ENCODE peak calls at places on chromosomes 11 and 22, in four cellular contexts. W, E, H and B are unnamed samples.

GRCh38 chr11:10309163-10310093 is 4.6 kb downstream of the ADM start:
- DNase-seq in W (peak), E (peak), H (peak), B (no peak)

GRCh38 chr11:7965386-7965785 is at the start of gene NLRP10:
- DNase-seq in W (no peak), E (peak), H (peak), B (no peak)

GRCh38 chr11:119759324-119759723 is 30.3 kb upstream of the NECTIN1 start:
- DNase-seq in W (no peak), E (peak), H (no peak), B (no peak)

GRCh38 chr11:60744114-60744513 is 12.6 kb upstream of the MS4A15 start:
- DNase-seq in W (no peak), E (no peak), H (no peak), B (no peak)

GRCh38 chr11:116225784-116226410 is 546.9 kb downstream of the BUD13 start:
- DNase-seq in W (no peak), E (no peak), H (no peak), B (no peak)

GRCh38 chr22:38564669-38565068 is 5.3 kb downstream of the DMC1 start:
- DNase-seq in W (no peak), E (no peak), H (no peak), B (no peak)

GRCh38 chr11:18463439-18463838 is 7.8 kb downstream of the LDHAL6A start:
- DNase-seq in W (no peak), E (no peak), H (no peak), B (no peak)

GRCh38 chr11:103222801-103223200 is 113.6 kb downstream of the DYNC2H1 start:
- DNase-seq in W (no peak), E (peak), H (no peak), B (no peak)

GRCh38 chr11:69801513-69802335 is 17.5 kb downstream of the FGF3 start:
- DNase-seq in W (peak), E (no peak), H (no peak), B (no peak)

GRCh38 chr11:35968386-35969088 is 24.7 kb downstream of the LDLRAD3 start:
- DNase-seq in W (no peak), E (no peak), H (no peak), B (no peak)

GRCh38 chr11:36376888-36377758 is 81.0 kb downstream of the PRR5L start:
- DNase-seq in W (peak), E (peak), H (no peak), B (no peak)

GRCh38 chr11:332651-333480 is 12.2 kb upstream of the IFITM3 start:
- DNase-seq in W (peak), E (no peak), H (no peak), B (no peak)

GRCh38 chr22:50722048-50722701 is 15.8 kb upstream of the ACR start:
- DNase-seq in W (no peak), E (no peak), H (no peak), B (no peak)

GRCh38 chr22:20251491-20251890 is 16.6 kb downstream of the RTN4R start:
- DNase-seq in W (no peak), E (no peak), H (no peak), B (no peak)

GRCh38 chr11:88849368-88849767 is 216.4 kb downstream of the GRM5 start:
- DNase-seq in W (no peak), E (peak), H (no peak), B (no peak)

GRCh38 chr11:132717824-132718223 is 814.5 kb downstream of the OPCML start:
- DNase-seq in W (no peak), E (no peak), H (no peak), B (no peak)

GRCh38 chr11:116882386-116882785 is 45.0 kb upstream of the APOA1 start:
- DNase-seq in W (no peak), E (peak), H (peak), B (no peak)

GRCh38 chr11:65900125-65900898 is at the start of gene FOSL1:
- DNase-seq in W (peak), E (peak), H (peak), B (peak)

GRCh38 chr11:32472226-32472625 is 36.9 kb upstream of the WT1 start:
- DNase-seq in W (no peak), E (no peak), H (no peak), B (no peak)

GRCh38 chr11:126165366-126166156 is 45.9 kb downstream of the RPUSD4 start:
- DNase-seq in W (no peak), E (no peak), H (no peak), B (no peak)

GRCh38 chr11:72685560-72686480 is 11.6 kb upstream of the PDE2A start:
- DNase-seq in W (no peak), E (no peak), H (no peak), B (no peak)

GRCh38 chr11:2975594-2975993 is 16.5 kb downstream of the NAP1L4 start:
- DNase-seq in W (peak), E (peak), H (no peak), B (no peak)

GRCh38 chr11:72433455-72434061 is 773 bp downstream of the CLPB start:
- DNase-seq in W (no peak), E (peak), H (no peak), B (no peak)

GRCh38 chr11:115409691-115410220 is 94.5 kb downstream of the CADM1 start:
- DNase-seq in W (no peak), E (peak), H (no peak), B (no peak)

GRCh38 chr11:127616171-127616570 is 615.6 kb upstream of the KIRREL3 start:
- DNase-seq in W (no peak), E (no peak), H (no peak), B (no peak)

DNA sequence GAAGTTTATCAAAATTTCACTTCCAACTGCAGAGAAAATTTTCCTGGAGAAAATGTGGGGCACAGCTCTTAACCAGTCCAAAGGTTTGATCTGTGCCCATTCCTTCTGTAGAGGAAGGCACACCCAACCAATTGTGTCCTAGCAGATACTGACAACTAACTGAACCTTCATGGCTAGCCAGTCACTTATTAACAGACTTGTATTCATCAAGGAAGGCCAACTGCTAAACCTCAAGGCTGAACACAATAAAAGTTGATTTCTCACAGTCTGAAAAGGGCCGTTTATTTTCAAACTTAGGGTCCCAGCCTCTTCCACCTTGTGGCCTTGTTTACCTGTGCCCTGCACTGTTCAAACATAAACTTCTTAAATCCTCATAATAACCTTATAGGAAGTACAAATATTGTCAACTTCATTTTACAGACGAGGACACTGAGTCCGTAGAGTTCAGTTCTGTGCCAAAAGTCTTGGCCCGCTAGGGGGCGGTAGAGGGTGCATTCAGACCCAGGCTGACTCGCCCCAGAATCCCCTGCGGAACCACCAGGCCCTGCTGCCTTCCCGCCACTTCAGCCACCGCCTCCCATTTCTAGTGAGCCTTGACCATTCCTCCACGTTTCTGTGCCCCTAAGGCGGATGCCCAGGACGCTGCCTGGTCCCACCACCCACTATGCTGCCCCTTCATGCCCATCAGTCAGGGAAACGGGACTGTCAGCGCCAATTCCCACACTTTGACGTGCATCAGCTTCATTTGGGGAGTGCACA is 19.3 kb downstream of the SYT13 start:
- DNase-seq in W (peak), E (no peak), H (no peak), B (no peak)
- TF ChIP-seq CTCF in W (peak), E (peak), H (no peak), B (peak)

DNA sequence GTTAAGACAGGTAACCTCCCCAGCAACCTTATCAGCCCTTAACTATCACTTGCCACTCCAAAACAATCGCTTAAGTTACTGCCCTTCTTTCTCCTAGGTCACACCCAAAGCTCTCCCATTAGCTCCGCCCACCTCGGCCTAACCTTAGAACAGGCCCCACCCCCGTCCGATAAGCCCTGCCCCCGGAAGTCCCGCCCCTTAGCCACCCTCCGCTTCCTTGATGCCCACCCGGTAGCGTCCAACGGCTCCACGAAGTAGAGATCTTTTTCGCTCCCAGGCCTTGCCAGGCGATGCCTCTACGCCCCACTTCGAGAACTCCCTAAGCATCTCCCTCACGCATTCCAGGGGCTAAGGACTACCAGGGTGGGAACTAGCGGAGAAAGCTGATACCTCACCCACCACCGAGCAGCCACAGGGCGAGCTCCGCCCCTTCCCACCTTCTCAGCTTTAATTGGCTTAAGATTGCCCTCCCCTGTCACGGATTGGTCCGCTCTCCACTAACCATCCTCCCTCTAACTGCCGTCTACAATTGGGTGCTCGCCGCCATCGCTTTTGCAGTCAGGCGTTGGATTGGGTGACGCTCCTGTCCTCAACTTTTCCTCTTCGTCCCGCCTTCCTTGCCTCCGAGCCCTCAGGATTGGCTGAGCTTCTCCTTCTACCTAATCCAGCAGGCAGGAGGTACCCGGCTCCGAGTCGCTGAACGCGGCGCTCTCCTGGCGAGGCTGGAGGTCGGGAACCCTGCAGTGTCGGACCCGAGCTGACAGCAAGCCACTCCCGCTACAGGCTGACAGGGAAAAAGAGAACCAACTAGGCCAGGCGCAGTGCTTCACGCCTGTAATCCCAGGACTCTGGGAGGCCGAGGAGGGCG is at the start of gene ZBTB3:
- DNase-seq in W (peak), E (peak), H (peak), B (peak)
- TF ChIP-seq CTCF in W (no peak), E (no peak), H (no peak), B (no peak)

DNA sequence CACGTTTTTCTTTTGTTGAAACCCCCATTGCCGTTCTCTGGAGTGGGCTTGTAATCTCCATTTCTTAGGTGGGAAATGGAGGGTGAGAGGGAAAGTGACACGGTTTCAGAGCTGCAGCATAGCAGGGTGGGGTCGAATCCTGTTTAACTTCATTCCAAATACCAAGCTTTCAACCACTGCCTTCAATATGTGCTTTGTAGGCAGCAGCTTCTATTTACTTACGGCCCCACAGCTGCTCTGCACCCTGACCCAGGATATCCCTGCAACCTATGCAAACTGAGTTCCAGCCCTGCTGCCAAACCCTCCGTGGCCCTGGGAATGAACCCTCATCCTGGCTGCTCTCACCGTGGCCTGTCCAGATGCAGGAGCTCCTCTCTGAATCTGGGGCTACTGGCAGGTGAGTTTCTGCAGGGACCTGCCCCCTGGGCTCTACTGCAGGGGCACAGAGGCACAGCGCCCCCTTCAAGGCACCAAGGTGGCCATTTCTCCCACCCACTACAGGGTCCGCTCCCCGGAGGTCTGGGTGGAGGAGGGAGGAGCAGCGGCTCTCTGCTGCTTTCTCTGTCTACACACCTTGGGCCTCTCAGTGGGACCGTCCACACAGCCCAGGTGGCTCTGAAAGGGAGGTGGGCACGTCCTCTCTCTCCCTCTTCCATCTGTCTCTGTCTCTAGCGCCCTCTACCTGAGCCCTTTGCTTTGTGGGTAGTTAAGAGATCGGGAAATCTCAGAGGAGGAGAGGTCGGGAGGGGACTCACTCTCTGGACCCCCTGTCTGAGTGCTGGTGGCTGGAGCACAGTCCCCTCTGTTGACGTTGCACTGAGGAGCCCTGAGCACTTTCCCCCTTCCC is 279.1 kb downstream of the BRD1 start:
- DNase-seq in W (peak), E (no peak), H (no peak), B (no peak)
- TF ChIP-seq CTCF in W (peak), E (no peak), H (no peak), B (no peak)

GRCh38 chr11:12540913-12541587 is 133.2 kb upstream of the TEAD1 start:
- DNase-seq in W (no peak), E (peak), H (peak), B (no peak)
- TF ChIP-seq CTCF in W (no peak), E (peak), H (peak), B (no peak)

DNA sequence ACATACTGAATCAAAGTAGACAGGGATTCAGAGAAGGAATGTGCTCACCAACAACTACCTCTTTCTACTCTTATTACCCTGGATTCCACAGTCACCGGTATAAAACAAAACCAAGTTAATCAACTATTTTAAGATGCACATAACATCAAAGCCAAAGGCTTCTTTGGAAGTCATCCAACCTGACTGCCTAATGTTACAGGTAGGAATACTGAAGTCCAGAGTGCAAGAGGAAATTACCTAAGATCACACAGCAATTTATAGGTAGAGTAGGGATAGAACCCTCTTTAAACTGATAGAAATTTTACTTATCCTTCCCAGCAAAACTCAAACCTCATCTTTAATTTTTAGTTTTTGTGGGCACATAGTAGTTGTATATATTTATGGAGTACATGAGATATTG is 76.3 kb downstream of the PAK1 start:
- DNase-seq in W (no peak), E (no peak), H (no peak), B (no peak)
- TF ChIP-seq CTCF in W (no peak), E (no peak), H (no peak), B (no peak)

GRCh38 chr11:122711831-122712378 is 56.4 kb downstream of the UBASH3B start:
- DNase-seq in W (no peak), E (peak), H (no peak), B (no peak)
- TF ChIP-seq CTCF in W (no peak), E (peak), H (no peak), B (no peak)

DNA sequence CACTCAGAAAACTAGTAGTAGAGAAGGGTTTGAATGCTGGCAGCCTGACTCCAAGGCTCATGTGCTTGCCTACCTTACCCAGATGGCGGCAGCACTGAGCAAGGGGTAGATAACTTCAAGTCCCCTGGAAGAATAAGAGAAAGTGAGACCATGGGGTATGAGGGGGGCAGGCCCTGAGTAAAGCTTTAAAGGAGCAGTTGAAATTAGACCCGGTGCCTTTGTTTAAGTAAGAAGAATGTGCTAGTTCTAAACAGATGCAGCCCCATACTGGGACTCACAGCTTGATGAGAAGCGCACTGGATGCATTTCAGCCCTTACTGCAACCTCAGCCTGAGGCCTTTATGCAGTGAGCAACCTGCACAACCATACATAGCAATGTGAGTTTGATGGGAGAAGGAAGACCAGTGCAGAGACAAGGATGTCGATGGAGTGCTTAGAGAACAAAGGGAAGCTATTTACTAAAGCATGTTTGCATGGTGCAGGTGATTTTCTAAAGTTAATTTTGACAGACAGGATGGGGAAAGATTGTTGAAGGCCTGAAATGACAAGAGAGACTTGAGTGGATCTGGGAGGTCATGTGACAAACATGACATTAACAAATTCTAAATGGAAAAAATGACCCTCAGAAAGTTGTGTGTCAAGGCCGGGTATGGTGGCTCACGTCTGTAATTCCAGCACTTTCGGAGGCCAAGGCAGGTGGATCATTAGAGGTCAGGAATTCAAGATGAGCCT is 27.1 kb upstream of the TMA7B start:
- DNase-seq in W (peak), E (peak), H (no peak), B (no peak)
- TF ChIP-seq CTCF in W (peak), E (peak), H (peak), B (peak)

GRCh38 chr11:11618973-11619435 is 2.8 kb downstream of the GALNT18 start:
- DNase-seq in W (no peak), E (no peak), H (no peak), B (no peak)
- TF ChIP-seq CTCF in W (peak), E (no peak), H (no peak), B (peak)

DNA sequence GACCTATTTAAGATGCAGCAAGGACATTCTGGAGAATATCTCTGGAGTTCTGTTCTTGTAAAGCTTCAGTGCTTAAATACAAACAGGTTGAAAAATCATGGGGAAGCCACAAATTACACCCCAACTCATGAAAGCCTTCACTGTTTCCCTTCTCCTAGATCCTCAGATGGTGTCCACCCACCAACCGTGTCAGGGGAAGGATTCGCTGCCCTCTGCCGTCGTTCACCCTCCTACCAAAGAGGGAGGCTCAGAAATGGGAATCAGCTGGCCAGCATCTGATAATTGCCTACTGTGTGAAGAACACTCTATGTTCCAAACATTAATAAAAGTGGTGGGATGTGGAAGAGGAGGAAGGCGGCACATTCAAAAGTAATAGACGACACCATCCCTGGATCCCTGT is 7.4 kb upstream of the HEPACAM start:
- DNase-seq in W (no peak), E (no peak), H (no peak), B (no peak)
- TF ChIP-seq CTCF in W (no peak), E (peak), H (no peak), B (no peak)